ENCODE peak calls at places on chromosomes 4 and X, in four cellular contexts. One of them, this sample, is unnamed.

GRCh38 chr4:108224628-108225053 is 55.9 kb upstream of the LEF1 start:
- DNase-seq in colonic mucosa: no peak
- DNase-seq in OCI-LY7: no peak
- DNase-seq in omental fat pad: no peak
- DNase-seq in this sample: no peak

GRCh38 chr4:72966652-72967051 is 102.9 kb downstream of the COX18 start:
- DNase-seq in colonic mucosa: no peak
- DNase-seq in OCI-LY7: no peak
- DNase-seq in omental fat pad: no peak
- DNase-seq in this sample: no peak

GRCh38 chr4:54281060-54281781 is 52.1 kb downstream of the PDGFRA start:
- DNase-seq in colonic mucosa: peak; percentile 30
- DNase-seq in OCI-LY7: no peak
- DNase-seq in omental fat pad: no peak
- DNase-seq in this sample: no peak

GRCh38 chr4:88446124-88446523 is 10.8 kb upstream of the HERC5 start:
- DNase-seq in colonic mucosa: no peak
- DNase-seq in OCI-LY7: no peak
- DNase-seq in omental fat pad: no peak
- DNase-seq in this sample: no peak

GRCh38 chr4:155807021-155807420 is 48.2 kb downstream of the GUCY1B1 start:
- DNase-seq in colonic mucosa: no peak
- DNase-seq in OCI-LY7: no peak
- DNase-seq in omental fat pad: no peak
- DNase-seq in this sample: no peak

GRCh38 chr4:179595671-179596410 is 2153.6 kb upstream of the AGA start:
- DNase-seq in colonic mucosa: no peak
- DNase-seq in OCI-LY7: no peak
- DNase-seq in omental fat pad: no peak
- DNase-seq in this sample: no peak

GRCh38 chr4:150004481-150004880 is 73.8 kb upstream of the DCLK2 start:
- DNase-seq in colonic mucosa: no peak
- DNase-seq in OCI-LY7: no peak
- DNase-seq in omental fat pad: no peak
- DNase-seq in this sample: no peak

GRCh38 chr4:91127891-91128290 is 1000.7 kb downstream of the CCSER1 start:
- DNase-seq in colonic mucosa: no peak
- DNase-seq in OCI-LY7: no peak
- DNase-seq in omental fat pad: no peak
- DNase-seq in this sample: no peak

GRCh38 chr4:186778134-186778533 is 54.5 kb upstream of the FAT1 start:
- DNase-seq in colonic mucosa: no peak
- DNase-seq in OCI-LY7: no peak
- DNase-seq in omental fat pad: no peak
- DNase-seq in this sample: no peak

GRCh38 chr4:40283968-40284367 is 51.2 kb upstream of the CHRNA9 start:
- DNase-seq in colonic mucosa: no peak
- DNase-seq in OCI-LY7: peak; percentile 63
- DNase-seq in omental fat pad: no peak
- DNase-seq in this sample: peak; percentile 58

GRCh38 chrX:69307029-69307428 is 141.8 kb upstream of the PJA1 start:
- DNase-seq in colonic mucosa: no peak
- DNase-seq in OCI-LY7: no peak
- DNase-seq in omental fat pad: no peak
- DNase-seq in this sample: no peak

GRCh38 chr4:78661923-78662521 is 110.5 kb downstream of the ANXA3 start:
- DNase-seq in colonic mucosa: peak; percentile 49
- DNase-seq in OCI-LY7: peak; percentile 20
- DNase-seq in omental fat pad: no peak
- DNase-seq in this sample: peak; percentile 26

GRCh38 chr4:1778642-1779392 is 14.3 kb upstream of the FGFR3 start:
- DNase-seq in colonic mucosa: no peak
- DNase-seq in OCI-LY7: no peak
- DNase-seq in omental fat pad: no peak
- DNase-seq in this sample: no peak

GRCh38 chrX:12979630-12980015 is 4.7 kb downstream of the TMSB4X start:
- DNase-seq in colonic mucosa: no peak
- DNase-seq in OCI-LY7: no peak
- DNase-seq in omental fat pad: no peak
- DNase-seq in this sample: no peak

GRCh38 chr4:20180509-20180908 is 71.2 kb upstream of the SLIT2 start:
- DNase-seq in colonic mucosa: no peak
- DNase-seq in OCI-LY7: no peak
- DNase-seq in omental fat pad: no peak
- DNase-seq in this sample: no peak

GRCh38 chr4:4595252-4595651 is 53.4 kb upstream of the STX18 start:
- DNase-seq in colonic mucosa: no peak
- DNase-seq in OCI-LY7: peak; percentile 15
- DNase-seq in omental fat pad: no peak
- DNase-seq in this sample: no peak

GRCh38 chrX:106912864-106913263 is 7.3 kb upstream of the CLDN2 start:
- DNase-seq in colonic mucosa: no peak
- DNase-seq in OCI-LY7: no peak
- DNase-seq in omental fat pad: no peak
- DNase-seq in this sample: no peak

GRCh38 chrX:57906790-57907189 is 3.5 kb downstream of the ZXDA start:
- DNase-seq in colonic mucosa: no peak
- DNase-seq in OCI-LY7: no peak
- DNase-seq in omental fat pad: no peak
- DNase-seq in this sample: no peak

GRCh38 chr4:73726000-73726399 is 14.4 kb upstream of the CXCL8 start:
- DNase-seq in colonic mucosa: no peak
- DNase-seq in OCI-LY7: no peak
- DNase-seq in omental fat pad: no peak
- DNase-seq in this sample: no peak

GRCh38 chrX:154457491-154458115 is 478 bp upstream of the PLXNA3 start:
- DNase-seq in colonic mucosa: peak; percentile 45
- DNase-seq in OCI-LY7: peak; percentile 60
- DNase-seq in omental fat pad: no peak
- DNase-seq in this sample: peak; percentile 85

GRCh38 chr4:184762100-184762499 is 28.2 kb upstream of the CENPU start:
- DNase-seq in colonic mucosa: no peak
- DNase-seq in OCI-LY7: peak; percentile 12
- DNase-seq in omental fat pad: no peak
- DNase-seq in this sample: peak; percentile 53

GRCh38 chr4:159360549-159360948 is 257.7 kb downstream of the RAPGEF2 start:
- DNase-seq in colonic mucosa: no peak
- DNase-seq in OCI-LY7: no peak
- DNase-seq in omental fat pad: no peak
- DNase-seq in this sample: no peak

GRCh38 chr4:153115322-153116100 is 88.7 kb upstream of the TRIM2 start:
- DNase-seq in colonic mucosa: peak; percentile 29
- DNase-seq in OCI-LY7: peak; percentile 80
- DNase-seq in omental fat pad: no peak
- DNase-seq in this sample: no peak

GRCh38 chrX:107601326-107601725 is 27.0 kb upstream of the PRPS1 start:
- DNase-seq in colonic mucosa: no peak
- DNase-seq in OCI-LY7: no peak
- DNase-seq in omental fat pad: no peak
- DNase-seq in this sample: no peak

GRCh38 chrX:102833136-102833535 is 103.9 kb upstream of the RAB40AL start:
- DNase-seq in colonic mucosa: no peak
- DNase-seq in OCI-LY7: no peak
- DNase-seq in omental fat pad: no peak
- DNase-seq in this sample: no peak

GRCh38 chrX:55489315-55490009 is at the start of gene USP51:
- DNase-seq in colonic mucosa: peak; percentile 39
- DNase-seq in OCI-LY7: peak; percentile 5
- DNase-seq in omental fat pad: no peak
- DNase-seq in this sample: peak; percentile 44

GRCh38 chr4:82739292-82740190 is 59.1 kb downstream of the SCD5 start:
- DNase-seq in colonic mucosa: peak; percentile 81
- DNase-seq in OCI-LY7: peak; percentile 71
- DNase-seq in omental fat pad: peak; percentile 47
- DNase-seq in this sample: peak; percentile 78

GRCh38 chr4:28886934-28887333 is 1833.2 kb upstream of the PCDH7 start:
- DNase-seq in colonic mucosa: no peak
- DNase-seq in OCI-LY7: no peak
- DNase-seq in omental fat pad: no peak
- DNase-seq in this sample: no peak

GRCh38 chrX:12997898-12998687 is 23.2 kb downstream of the TMSB4X start:
- DNase-seq in colonic mucosa: no peak
- DNase-seq in OCI-LY7: no peak
- DNase-seq in omental fat pad: no peak
- DNase-seq in this sample: no peak

GRCh38 chrX:38304010-38304409 is 23.3 kb downstream of the RPGR start:
- DNase-seq in colonic mucosa: no peak
- DNase-seq in OCI-LY7: peak; percentile 11
- DNase-seq in omental fat pad: no peak
- DNase-seq in this sample: no peak

GRCh38 chrX:66200855-66201795 is 37.1 kb downstream of the HEPH start:
- DNase-seq in colonic mucosa: peak; percentile 41
- DNase-seq in OCI-LY7: peak; percentile 14
- DNase-seq in omental fat pad: no peak
- DNase-seq in this sample: peak; percentile 13

GRCh38 chr4:54254116-54254914 is 25.2 kb downstream of the PDGFRA start:
- DNase-seq in colonic mucosa: no peak
- DNase-seq in OCI-LY7: no peak
- DNase-seq in omental fat pad: no peak
- DNase-seq in this sample: no peak

GRCh38 chr4:45102716-45103115 is 376.4 kb upstream of the GNPDA2 start:
- DNase-seq in colonic mucosa: no peak
- DNase-seq in OCI-LY7: no peak
- DNase-seq in omental fat pad: no peak
- DNase-seq in this sample: no peak

GRCh38 chrX:119997570-119997969 is 54.0 kb upstream of the NKAP start:
- DNase-seq in colonic mucosa: no peak
- DNase-seq in OCI-LY7: peak; percentile 26
- DNase-seq in omental fat pad: no peak
- DNase-seq in this sample: no peak

GRCh38 chr4:18314731-18315130 is 293.2 kb upstream of the LCORL start:
- DNase-seq in colonic mucosa: no peak
- DNase-seq in OCI-LY7: no peak
- DNase-seq in omental fat pad: no peak
- DNase-seq in this sample: no peak

GRCh38 chrX:27380163-27380845 is 82.8 kb downstream of the PPP4R3C start:
- DNase-seq in colonic mucosa: no peak
- DNase-seq in OCI-LY7: no peak
- DNase-seq in omental fat pad: no peak
- DNase-seq in this sample: no peak

GRCh38 chrX:30794497-30794896 is 94.6 kb downstream of the TAB3 start:
- DNase-seq in colonic mucosa: no peak
- DNase-seq in OCI-LY7: no peak
- DNase-seq in omental fat pad: no peak
- DNase-seq in this sample: no peak

GRCh38 chrX:24241822-24242648 is 71.8 kb downstream of the SUPT20HL2 start:
- DNase-seq in colonic mucosa: no peak
- DNase-seq in OCI-LY7: peak; percentile 62
- DNase-seq in omental fat pad: no peak
- DNase-seq in this sample: peak; percentile 44
- TF ChIP-seq CTCF in colonic mucosa: peak; percentile 25
- TF ChIP-seq CTCF in OCI-LY7: peak; percentile 74
- TF ChIP-seq CTCF in omental fat pad: no peak
- TF ChIP-seq CTCF in this sample: peak; percentile 28

GRCh38 chr4:70515342-70516245 is 2.8 kb upstream of the AMTN start:
- DNase-seq in colonic mucosa: no peak
- DNase-seq in OCI-LY7: no peak
- DNase-seq in omental fat pad: no peak
- DNase-seq in this sample: no peak

GRCh38 chr4:70508801-70509200 is 9.6 kb upstream of the AMTN start:
- DNase-seq in colonic mucosa: no peak
- DNase-seq in OCI-LY7: no peak
- DNase-seq in omental fat pad: no peak
- DNase-seq in this sample: no peak

GRCh38 chr4:70511365-70511764 is 7.0 kb upstream of the AMTN start:
- DNase-seq in colonic mucosa: no peak
- DNase-seq in OCI-LY7: no peak
- DNase-seq in omental fat pad: no peak
- DNase-seq in this sample: no peak
- TF ChIP-seq CTCF in colonic mucosa: no peak
- TF ChIP-seq CTCF in OCI-LY7: no peak
- TF ChIP-seq CTCF in omental fat pad: no peak
- TF ChIP-seq CTCF in this sample: no peak

DNA sequence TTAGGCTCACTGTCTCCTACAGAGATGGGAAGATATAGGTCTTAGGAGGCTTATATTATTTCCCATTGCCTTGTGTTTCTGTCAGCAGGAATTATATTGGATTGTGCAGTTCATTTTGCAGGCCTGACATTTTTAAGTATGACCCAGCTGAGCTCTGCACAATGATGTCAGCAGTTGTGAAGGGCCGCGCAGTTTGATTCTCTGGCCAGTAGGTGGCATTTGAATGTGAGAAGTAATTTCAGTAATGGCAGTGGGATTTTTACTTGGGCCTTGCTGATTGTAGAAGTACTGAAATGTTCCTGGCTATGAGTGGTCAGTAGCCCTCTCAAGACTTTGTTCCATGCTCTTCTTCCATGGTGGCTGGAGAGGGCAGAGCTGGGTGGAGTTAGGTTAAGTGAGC is 247.2 kb upstream of the MTMR8 start:
- DNase-seq in colonic mucosa: no peak
- DNase-seq in OCI-LY7: peak; percentile 35
- DNase-seq in omental fat pad: no peak
- DNase-seq in this sample: no peak
- TF ChIP-seq CTCF in colonic mucosa: no peak
- TF ChIP-seq CTCF in OCI-LY7: peak; percentile 72
- TF ChIP-seq CTCF in omental fat pad: no peak
- TF ChIP-seq CTCF in this sample: no peak

GRCh38 chr4:56048621-56049427 is 100.1 kb downstream of the CEP135 start:
- DNase-seq in colonic mucosa: peak; percentile 73
- DNase-seq in OCI-LY7: peak; percentile 89
- DNase-seq in omental fat pad: no peak
- DNase-seq in this sample: peak; percentile 84
- TF ChIP-seq CTCF in colonic mucosa: no peak
- TF ChIP-seq CTCF in OCI-LY7: no peak
- TF ChIP-seq CTCF in omental fat pad: no peak
- TF ChIP-seq CTCF in this sample: peak; percentile 64

GRCh38 chr4:16693641-16694040 is 204.8 kb downstream of the LDB2 start:
- DNase-seq in colonic mucosa: no peak
- DNase-seq in OCI-LY7: no peak
- DNase-seq in omental fat pad: no peak
- DNase-seq in this sample: no peak

GRCh38 chr4:16694491-16695276 is 203.8 kb downstream of the LDB2 start:
- DNase-seq in colonic mucosa: no peak
- DNase-seq in OCI-LY7: no peak
- DNase-seq in omental fat pad: no peak
- DNase-seq in this sample: no peak

GRCh38 chr4:16692021-16692420 is 206.4 kb downstream of the LDB2 start:
- DNase-seq in colonic mucosa: no peak
- DNase-seq in OCI-LY7: no peak
- DNase-seq in omental fat pad: no peak
- DNase-seq in this sample: no peak

GRCh38 chr4:16693040-16693506 is 205.4 kb downstream of the LDB2 start:
- DNase-seq in colonic mucosa: no peak
- DNase-seq in OCI-LY7: no peak
- DNase-seq in omental fat pad: no peak
- DNase-seq in this sample: no peak

GRCh38 chr4:16692493-16692892 is 206.0 kb downstream of the LDB2 start:
- DNase-seq in colonic mucosa: no peak
- DNase-seq in OCI-LY7: no peak
- DNase-seq in omental fat pad: no peak
- DNase-seq in this sample: no peak
- TF ChIP-seq CTCF in colonic mucosa: no peak
- TF ChIP-seq CTCF in OCI-LY7: no peak
- TF ChIP-seq CTCF in omental fat pad: no peak
- TF ChIP-seq CTCF in this sample: no peak